ENCODE peak calls at places on chromosomes 13 and 19, in ten cellular contexts. B is right lobe of liver; P is HL-60; M is AG04450; A is colonic mucosa; T is lower leg skin; R is CD8-positive, alpha-beta T cell; Q is BJ; S is choroid plexus epithelial cell; D is left ventricle myocardium inferior. J is an unnamed sample.
A peak's percentile ranks its signal among the peaks of the same experiment; 100 is the strongest.

GRCh38 chr13:32791545-32792172 is 205.4 kb downstream of the PDS5B start:
- DNase-seq in B (no peak), P (no peak), M (no peak), A (no peak), T (no peak), R (no peak), Q (no peak), S (peak; percentile 58), D (no peak), J (peak; percentile 14)

GRCh38 chr19:38617764-38618589 is at the start of gene MAP4K1:
- DNase-seq in B (no peak), P (peak; percentile 49), M (no peak), A (peak; percentile 63), T (no peak), R (peak; percentile 76), Q (no peak), S (no peak), D (peak; percentile 37), J (peak; percentile 45)

GRCh38 chr19:38759590-38760003 is 13.7 kb downstream of the LGALS7 start:
- DNase-seq in B (peak; percentile 92), P (no peak), M (no peak), A (peak; percentile 59), T (no peak), R (no peak), Q (no peak), S (no peak), D (no peak), J (no peak)

GRCh38 chr19:4971424-4971793 is 2.5 kb downstream of the KDM4B start:
- DNase-seq in B (peak; percentile 80), P (no peak), M (no peak), A (peak; percentile 76), T (no peak), R (no peak), Q (no peak), S (peak; percentile 23), D (no peak), J (peak; percentile 44)

GRCh38 chr13:27794921-27795717 is 2.8 kb downstream of the GSX1 start:
- DNase-seq in B (no peak), P (no peak), M (no peak), A (no peak), T (no peak), R (no peak), Q (no peak), S (no peak), D (no peak), J (no peak)

GRCh38 chr13:34833562-34834182 is 108.4 kb upstream of the NBEA start:
- DNase-seq in B (no peak), P (no peak), M (no peak), A (no peak), T (no peak), R (no peak), Q (no peak), S (peak; percentile 13), D (no peak), J (peak; percentile 58)

GRCh38 chr19:4267101-4267900 is 11.8 kb upstream of the SHD start:
- DNase-seq in B (peak; percentile 77), P (peak; percentile 61), M (no peak), A (peak; percentile 67), T (peak; percentile 35), R (peak; percentile 63), Q (no peak), S (peak; percentile 60), D (peak; percentile 42), J (peak; percentile 66)

GRCh38 chr13:36192166-36192565 is 22.2 kb downstream of the SOHLH2 start:
- DNase-seq in B (no peak), P (no peak), M (no peak), A (no peak), T (no peak), R (no peak), Q (no peak), S (no peak), D (no peak), J (no peak)

GRCh38 chr19:35766571-35767104 is 8.7 kb downstream of the PROSER3 start:
- DNase-seq in B (no peak), P (no peak), M (no peak), A (no peak), T (no peak), R (no peak), Q (no peak), S (no peak), D (no peak), J (no peak)

GRCh38 chr13:49760555-49760954 is 31.9 kb downstream of the KPNA3 start:
- DNase-seq in B (no peak), P (no peak), M (no peak), A (no peak), T (no peak), R (no peak), Q (no peak), S (no peak), D (no peak), J (no peak)

GRCh38 chr19:10580979-10581631 is 6.0 kb downstream of the AP1M2 start:
- DNase-seq in B (peak; percentile 85), P (no peak), M (peak; percentile 83), A (peak; percentile 89), T (peak; percentile 89), R (peak; percentile 89), Q (peak; percentile 46), S (peak; percentile 96), D (peak; percentile 85), J (peak; percentile 93)

GRCh38 chr13:114130708-114131580 is 1.5 kb downstream of the RASA3 start:
- DNase-seq in B (no peak), P (no peak), M (peak; percentile 59), A (peak; percentile 47), T (no peak), R (peak; percentile 84), Q (peak; percentile 58), S (peak; percentile 86), D (peak; percentile 55), J (peak; percentile 78)

GRCh38 chr19:55339225-55340143 is at the start of gene KMT5C:
- DNase-seq in B (peak; percentile 100), P (peak; percentile 100), M (peak; percentile 100), A (peak; percentile 100), T (peak; percentile 100), R (peak; percentile 100), Q (peak; percentile 100), S (peak; percentile 100), D (peak; percentile 100), J (peak; percentile 100)

GRCh38 chr19:4803736-4804695 is 12.5 kb downstream of the FEM1A start:
- DNase-seq in B (peak; percentile 54), P (peak; percentile 42), M (no peak), A (peak; percentile 55), T (no peak), R (peak; percentile 72), Q (no peak), S (peak; percentile 47), D (no peak), J (peak; percentile 53)

GRCh38 chr19:57111329-57111644 is 8.5 kb upstream of the USP29 start:
- DNase-seq in B (no peak), P (no peak), M (no peak), A (no peak), T (no peak), R (no peak), Q (no peak), S (no peak), D (no peak), J (no peak)

GRCh38 chr19:58395979-58396627 is 647 bp downstream of the RNF225 start:
- DNase-seq in B (no peak), P (no peak), M (no peak), A (no peak), T (no peak), R (no peak), Q (no peak), S (peak; percentile 17), D (no peak), J (no peak)
- TF ChIP-seq CTCF in B (no peak), P (no peak), M (no peak), A (no peak), T (no peak), R (no peak), Q (no peak), S (no peak), D (no peak), J (no peak)

GRCh38 chr19:48837081-48837524 is 812 bp upstream of the HSD17B14 start:
- DNase-seq in B (peak; percentile 88), P (no peak), M (no peak), A (peak; percentile 71), T (peak; percentile 76), R (peak; percentile 82), Q (peak; percentile 51), S (peak; percentile 93), D (peak; percentile 81), J (peak; percentile 65)
- H3K4me3 ChIP-seq in B (peak overlapping the region; percentile 49), P (no peak overlapping the region), M (peak overlapping the region; percentile 54), A (no peak overlapping the region), T (no peak overlapping the region), R (peak overlapping the region; percentile 51), Q (peak overlapping the region; percentile 38), S (peak overlapping the region; percentile 74), D (peak overlapping the region; percentile 58), J (peak overlapping the region; percentile 2)

DNA sequence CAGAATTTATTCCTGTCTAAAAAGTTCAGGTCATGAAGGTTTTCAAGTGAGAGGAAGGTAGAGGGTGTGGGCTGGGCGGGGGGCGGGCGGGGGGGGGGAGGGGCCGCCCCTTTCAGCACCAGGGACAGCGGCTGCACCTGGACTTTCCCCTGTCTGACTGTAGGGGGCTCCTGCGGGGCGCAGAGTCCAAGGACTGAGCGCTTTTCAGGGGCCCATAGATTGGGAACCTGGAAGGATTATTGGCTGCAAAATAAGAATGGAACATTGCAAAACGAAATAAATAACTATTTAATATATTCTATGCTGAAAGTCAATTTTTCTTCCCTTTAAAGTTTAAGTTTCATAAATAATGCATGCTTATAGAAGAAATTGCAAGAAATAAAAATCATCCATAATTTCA is 8.9 kb upstream of the CYP4F3 start:
- DNase-seq in B (peak; percentile 58), P (no peak), M (no peak), A (no peak), T (no peak), R (peak; percentile 26), Q (no peak), S (peak; percentile 5), D (no peak), J (no peak)
- TF ChIP-seq CTCF in B (peak; percentile 36), P (no peak), M (peak; percentile 31), A (no peak), T (no peak), R (peak; percentile 39), Q (peak; percentile 38), S (peak; percentile 36), D (peak; percentile 54), J (peak; percentile 45)

GRCh38 chr19:43905897-43906296 is 29.2 kb downstream of the ZNF45 start:
- DNase-seq in B (no peak), P (no peak), M (no peak), A (no peak), T (no peak), R (no peak), Q (no peak), S (no peak), D (no peak), J (no peak)

GRCh38 chr19:43901395-43902390 is 33.4 kb downstream of the ZNF45 start:
- DNase-seq in B (peak; percentile 88), P (peak; percentile 43), M (peak; percentile 66), A (peak; percentile 91), T (peak; percentile 64), R (peak; percentile 44), Q (peak; percentile 52), S (peak; percentile 91), D (peak; percentile 82), J (peak; percentile 80)

GRCh38 chr19:43906774-43907173 is 28.3 kb downstream of the ZNF45 start:
- DNase-seq in B (no peak), P (no peak), M (no peak), A (no peak), T (no peak), R (no peak), Q (no peak), S (no peak), D (no peak), J (no peak)

DNA sequence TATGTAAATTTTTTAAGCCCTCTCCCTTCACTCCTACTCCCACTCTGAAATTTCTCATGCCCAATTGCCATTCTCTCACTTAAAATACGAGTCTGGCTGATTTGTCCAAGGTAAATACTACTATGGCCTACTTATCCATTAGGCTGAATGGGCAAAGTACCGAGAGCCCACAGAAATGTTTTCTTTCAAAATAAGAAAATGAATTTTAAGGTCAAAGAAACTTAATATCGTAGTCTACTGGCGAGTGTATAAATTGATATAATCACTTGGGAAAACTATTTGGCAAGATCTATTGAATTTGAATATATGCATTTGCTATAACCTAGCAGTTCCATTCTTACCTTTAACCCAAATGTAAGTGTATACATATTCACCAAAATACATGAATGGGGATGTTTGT is 32.7 kb downstream of the ZNF45 start:
- DNase-seq in B (no peak), P (no peak), M (no peak), A (no peak), T (no peak), R (no peak), Q (no peak), S (no peak), D (no peak), J (no peak)
- H3K4me3 ChIP-seq in B (no peak overlapping the region), P (no peak overlapping the region), M (no peak overlapping the region), A (no peak overlapping the region), T (no peak overlapping the region), R (peak overlapping the region; percentile 78), Q (no peak overlapping the region), S (no peak overlapping the region), D (peak overlapping the region; percentile 72), J (peak overlapping the region; percentile 58)